ENCODE peak calls at places on chromosomes 7 and 10, in four cellular contexts. One of them, this sample, is unnamed.
A peak's percentile ranks its signal among the peaks of the same experiment; 100 is the strongest.

GRCh38 chr7:108045154-108045553 is 42.2 kb upstream of the LAMB1 start:
- DNase-seq in colonic mucosa: no peak
- DNase-seq in heart right ventricle: no peak
- DNase-seq in cardiac muscle cell: no peak
- DNase-seq in this sample: no peak

GRCh38 chr10:103667390-103667789 is 173.9 kb downstream of the NEURL1 start:
- DNase-seq in colonic mucosa: no peak
- DNase-seq in heart right ventricle: peak; percentile 70
- DNase-seq in cardiac muscle cell: no peak
- DNase-seq in this sample: no peak

GRCh38 chr10:30494558-30494957 is 60.6 kb downstream of the MAP3K8 start:
- DNase-seq in colonic mucosa: no peak
- DNase-seq in heart right ventricle: no peak
- DNase-seq in cardiac muscle cell: no peak
- DNase-seq in this sample: no peak

GRCh38 chr10:102235598-102235920 is 5.8 kb downstream of the PITX3 start:
- DNase-seq in colonic mucosa: no peak
- DNase-seq in heart right ventricle: no peak
- DNase-seq in cardiac muscle cell: no peak
- DNase-seq in this sample: no peak

GRCh38 chr7:132516042-132516840 is 60.0 kb downstream of the PLXNA4 start:
- DNase-seq in colonic mucosa: no peak
- DNase-seq in heart right ventricle: peak; percentile 48
- DNase-seq in cardiac muscle cell: no peak
- DNase-seq in this sample: no peak

GRCh38 chr10:44278669-44279337 is 106.1 kb downstream of the CXCL12 start:
- DNase-seq in colonic mucosa: no peak
- DNase-seq in heart right ventricle: no peak
- DNase-seq in cardiac muscle cell: no peak
- DNase-seq in this sample: no peak

GRCh38 chr7:132966731-132967130 is 115.2 kb downstream of the CHCHD3 start:
- DNase-seq in colonic mucosa: no peak
- DNase-seq in heart right ventricle: no peak
- DNase-seq in cardiac muscle cell: no peak
- DNase-seq in this sample: no peak

GRCh38 chr10:49534670-49535381 is 4.1 kb downstream of the ERCC6 start:
- DNase-seq in colonic mucosa: no peak
- DNase-seq in heart right ventricle: no peak
- DNase-seq in cardiac muscle cell: no peak
- DNase-seq in this sample: no peak

GRCh38 chr10:3248526-3249255 is 76.1 kb upstream of the PITRM1 start:
- DNase-seq in colonic mucosa: no peak
- DNase-seq in heart right ventricle: no peak
- DNase-seq in cardiac muscle cell: no peak
- DNase-seq in this sample: no peak

GRCh38 chr7:108347616-108348015 is 108.6 kb downstream of the NRCAM start:
- DNase-seq in colonic mucosa: no peak
- DNase-seq in heart right ventricle: no peak
- DNase-seq in cardiac muscle cell: peak; percentile 79
- DNase-seq in this sample: no peak

GRCh38 chr7:7114575-7115291 is 67.6 kb upstream of the C1GALT1 start:
- DNase-seq in colonic mucosa: no peak
- DNase-seq in heart right ventricle: no peak
- DNase-seq in cardiac muscle cell: no peak
- DNase-seq in this sample: no peak

GRCh38 chr10:33566001-33566400 is 231.5 kb upstream of the NRP1 start:
- DNase-seq in colonic mucosa: no peak
- DNase-seq in heart right ventricle: no peak
- DNase-seq in cardiac muscle cell: peak; percentile 71
- DNase-seq in this sample: no peak

GRCh38 chr7:42285383-42285824 is 48.4 kb upstream of the GLI3 start:
- DNase-seq in colonic mucosa: no peak
- DNase-seq in heart right ventricle: no peak
- DNase-seq in cardiac muscle cell: no peak
- DNase-seq in this sample: no peak

DNA sequence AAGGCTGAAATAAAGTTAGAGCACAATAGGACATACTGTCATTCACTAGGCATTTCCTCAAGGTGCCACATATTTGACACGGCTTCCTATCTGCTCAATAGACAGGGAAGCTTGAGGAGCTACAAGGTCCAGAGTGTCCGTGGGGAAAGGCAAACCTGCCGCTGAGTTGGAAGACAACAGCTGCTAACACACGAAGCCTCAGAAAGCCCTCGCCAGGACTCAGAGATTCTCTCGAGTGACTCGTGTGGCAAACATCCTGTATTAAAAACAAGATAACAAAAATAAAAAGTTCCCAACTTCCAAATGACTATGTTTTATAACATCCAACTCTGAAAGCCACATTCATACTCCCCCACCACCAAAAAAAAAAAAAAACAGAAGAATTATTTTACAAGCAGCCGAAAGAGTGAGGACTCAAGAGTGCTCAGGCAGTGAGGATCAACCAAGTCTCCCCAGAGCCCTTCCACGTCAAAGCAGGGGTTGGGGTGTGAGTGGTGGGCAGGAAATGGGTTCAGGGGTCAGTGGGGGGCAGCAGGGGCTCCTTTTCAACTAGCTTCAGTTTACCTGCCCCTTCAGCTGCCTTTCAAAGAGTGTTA is 67.6 kb downstream of the STK17A start:
- DNase-seq in colonic mucosa: no peak
- DNase-seq in heart right ventricle: no peak
- DNase-seq in cardiac muscle cell: no peak
- DNase-seq in this sample: no peak
- H3K4me3 ChIP-seq in colonic mucosa: no peak overlapping the region
- H3K4me3 ChIP-seq in heart right ventricle: no peak overlapping the region
- H3K4me3 ChIP-seq in cardiac muscle cell: no peak overlapping the region
- H3K4me3 ChIP-seq in this sample: no peak overlapping the region

DNA sequence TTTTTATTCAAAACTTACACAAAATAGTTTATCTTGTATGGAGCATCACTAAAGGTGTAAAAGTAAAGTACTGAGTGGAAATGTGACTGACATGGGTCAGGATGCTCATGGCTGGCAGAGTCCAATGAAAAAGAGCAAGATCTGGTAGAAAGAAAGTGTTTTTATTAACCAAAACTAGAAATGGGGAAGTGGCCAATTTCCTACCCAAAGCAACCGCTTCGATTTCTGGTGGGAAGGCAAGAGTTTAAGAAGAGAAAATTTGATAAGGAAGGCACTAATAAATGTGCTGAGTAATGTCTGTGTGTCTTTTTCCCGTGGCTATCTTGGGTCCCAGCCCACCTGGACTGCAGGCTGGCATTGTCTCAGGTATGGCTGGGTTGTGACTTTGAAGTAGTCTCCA is 277.7 kb downstream of the ANKRD7 start:
- DNase-seq in colonic mucosa: no peak
- DNase-seq in heart right ventricle: no peak
- DNase-seq in cardiac muscle cell: no peak
- DNase-seq in this sample: no peak
- H3K36me3 ChIP-seq in colonic mucosa: no peaks in the 10 kb centered on the region
- H3K36me3 ChIP-seq in heart right ventricle: no peaks in the 10 kb centered on the region
- H3K36me3 ChIP-seq in cardiac muscle cell: no peaks in the 10 kb centered on the region
- H3K36me3 ChIP-seq in this sample: no peaks in the 10 kb centered on the region

GRCh38 chr10:100569687-100570517 is 34.2 kb downstream of the HIF1AN start:
- DNase-seq in colonic mucosa: no peak
- DNase-seq in heart right ventricle: no peak
- DNase-seq in cardiac muscle cell: peak; percentile 37
- DNase-seq in this sample: no peak
- TF ChIP-seq CTCF in colonic mucosa: no peak
- TF ChIP-seq CTCF in heart right ventricle: no peak
- TF ChIP-seq CTCF in cardiac muscle cell: peak; percentile 5
- TF ChIP-seq CTCF in this sample: no peak

DNA sequence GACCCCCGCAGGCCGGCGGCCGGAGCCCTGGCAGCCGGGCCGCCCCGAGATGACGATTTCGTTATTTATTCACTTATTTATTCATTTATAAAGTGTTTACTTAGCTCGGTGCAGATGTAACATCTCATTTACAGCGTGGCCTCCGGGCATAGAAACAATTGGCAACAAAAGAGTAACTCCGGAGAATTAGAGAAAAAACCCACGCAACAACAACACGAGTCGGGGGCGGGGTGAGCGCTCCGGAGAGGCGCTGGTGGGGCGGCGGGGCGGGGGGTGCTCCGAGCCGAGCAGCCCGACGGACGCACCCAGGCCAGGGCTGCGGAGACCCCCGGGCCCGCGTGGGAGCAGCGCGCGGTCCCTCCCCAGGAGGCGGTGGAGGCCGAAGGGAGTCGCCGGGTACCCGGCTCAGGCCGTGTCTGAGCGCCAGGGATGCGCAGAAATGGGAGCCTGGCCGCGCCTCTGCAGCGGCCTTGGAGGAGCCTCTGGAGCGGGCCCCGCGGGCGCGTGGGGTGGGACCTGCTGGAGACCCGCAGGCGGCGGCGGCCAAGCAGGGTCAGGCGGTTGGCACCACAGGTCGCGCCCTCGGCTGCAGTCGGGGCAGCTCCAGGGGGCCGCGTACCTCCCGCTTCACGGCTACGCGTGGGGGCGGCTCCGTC is 14.3 kb downstream of the UNCX start:
- DNase-seq in colonic mucosa: no peak
- DNase-seq in heart right ventricle: no peak
- DNase-seq in cardiac muscle cell: no peak
- DNase-seq in this sample: no peak
- H3K4me3 ChIP-seq in colonic mucosa: no peak overlapping the region
- H3K4me3 ChIP-seq in heart right ventricle: no peak overlapping the region
- H3K4me3 ChIP-seq in cardiac muscle cell: no peak overlapping the region
- H3K4me3 ChIP-seq in this sample: no peak overlapping the region

GRCh38 chr10:79238606-79239005 is 108.7 kb upstream of the PPIF start:
- DNase-seq in colonic mucosa: no peak
- DNase-seq in heart right ventricle: no peak
- DNase-seq in cardiac muscle cell: no peak
- DNase-seq in this sample: no peak

GRCh38 chr10:79237801-79238520 is 109.3 kb upstream of the PPIF start:
- DNase-seq in colonic mucosa: no peak
- DNase-seq in heart right ventricle: no peak
- DNase-seq in cardiac muscle cell: no peak
- DNase-seq in this sample: no peak

GRCh38 chr10:79232864-79233263 is 114.4 kb upstream of the PPIF start:
- DNase-seq in colonic mucosa: no peak
- DNase-seq in heart right ventricle: no peak
- DNase-seq in cardiac muscle cell: no peak
- DNase-seq in this sample: no peak

GRCh38 chr10:79234391-79235318 is 112.6 kb upstream of the PPIF start:
- DNase-seq in colonic mucosa: no peak
- DNase-seq in heart right ventricle: no peak
- DNase-seq in cardiac muscle cell: no peak
- DNase-seq in this sample: no peak

GRCh38 chr10:79235765-79236755 is 111.2 kb upstream of the PPIF start:
- DNase-seq in colonic mucosa: no peak
- DNase-seq in heart right ventricle: no peak
- DNase-seq in cardiac muscle cell: no peak
- DNase-seq in this sample: no peak
- H3K36me3 ChIP-seq in colonic mucosa: no peaks in the 10 kb centered on the region
- H3K36me3 ChIP-seq in heart right ventricle: no peaks in the 10 kb centered on the region
- H3K36me3 ChIP-seq in cardiac muscle cell: peaks cover 13% of the 10 kb centered on the region
- H3K36me3 ChIP-seq in this sample: peaks cover 33% of the 10 kb centered on the region

DNA sequence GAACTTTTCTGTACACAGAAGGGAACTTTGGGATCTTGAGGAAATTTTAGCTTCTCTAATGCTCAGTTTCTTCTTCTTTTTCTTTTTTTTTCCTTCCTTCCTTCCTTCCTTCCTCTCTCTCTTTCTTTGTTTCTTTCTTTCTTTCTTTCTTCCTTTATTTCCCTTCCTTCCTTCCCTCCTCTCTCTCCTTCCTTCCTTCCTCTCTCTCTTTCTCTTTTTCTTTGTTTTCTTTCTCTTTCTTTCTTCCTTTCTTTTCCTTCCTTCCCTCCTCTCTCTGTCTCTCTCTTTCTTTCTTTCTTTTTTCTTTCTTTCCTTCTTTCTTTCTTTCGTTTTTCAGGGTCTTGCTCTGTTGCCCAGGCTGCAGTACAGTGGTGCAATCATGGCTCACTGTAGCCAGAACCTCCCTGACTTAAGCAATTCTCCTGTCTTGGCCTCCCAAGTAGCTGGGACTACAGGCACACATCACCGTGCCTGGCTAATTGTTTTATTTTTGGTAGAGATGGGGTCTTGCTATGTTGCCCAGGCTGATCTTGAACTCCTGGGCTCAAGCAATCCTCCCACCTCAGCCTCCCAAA is 58.6 kb upstream of the SDK1 start:
- DNase-seq in colonic mucosa: no peak
- DNase-seq in heart right ventricle: no peak
- DNase-seq in cardiac muscle cell: no peak
- DNase-seq in this sample: no peak
- TF ChIP-seq CTCF in colonic mucosa: no peak
- TF ChIP-seq CTCF in heart right ventricle: no peak
- TF ChIP-seq CTCF in cardiac muscle cell: no peak
- TF ChIP-seq CTCF in this sample: no peak

This sample was measured in lower lobe of right lung.